ENCODE peak calls at places on chromosome 16, in six cellular contexts. One of them, this sample, is unnamed.

GRCh38 chr16:30395155-30395991 is at the start of gene ZNF48:
- DNase-seq in epithelial cell of esophagus: peak
- DNase-seq in EH: peak
- DNase-seq in tibial nerve: peak
- DNase-seq in NCI-H1092 treated with DMSO at 0.1 percent for 48 hours: peak
- DNase-seq in HTR-8/SVneo: peak
- DNase-seq in this sample: peak

GRCh38 chr16:78770353-78771091 is 671.1 kb downstream of the WWOX start:
- DNase-seq in epithelial cell of esophagus: peak
- DNase-seq in EH: no peak
- DNase-seq in tibial nerve: peak
- DNase-seq in NCI-H1092 treated with DMSO at 0.1 percent for 48 hours: peak
- DNase-seq in HTR-8/SVneo: no peak
- DNase-seq in this sample: no peak

GRCh38 chr16:67910162-67910561 is 17.1 kb downstream of the PSKH1 start:
- DNase-seq in epithelial cell of esophagus: peak
- DNase-seq in EH: peak
- DNase-seq in tibial nerve: no peak
- DNase-seq in NCI-H1092 treated with DMSO at 0.1 percent for 48 hours: peak
- DNase-seq in HTR-8/SVneo: peak
- DNase-seq in this sample: no peak

GRCh38 chr16:64017789-64018188 is 1104.1 kb downstream of the CDH11 start:
- DNase-seq in epithelial cell of esophagus: no peak
- DNase-seq in EH: no peak
- DNase-seq in tibial nerve: no peak
- DNase-seq in NCI-H1092 treated with DMSO at 0.1 percent for 48 hours: no peak
- DNase-seq in HTR-8/SVneo: no peak
- DNase-seq in this sample: no peak

GRCh38 chr16:65510850-65511249 is 389.0 kb upstream of the CDH11 start:
- DNase-seq in epithelial cell of esophagus: peak
- DNase-seq in EH: peak
- DNase-seq in tibial nerve: no peak
- DNase-seq in NCI-H1092 treated with DMSO at 0.1 percent for 48 hours: no peak
- DNase-seq in HTR-8/SVneo: no peak
- DNase-seq in this sample: peak

GRCh38 chr16:86090461-86091170 is 191.7 kb downstream of the IRF8 start:
- DNase-seq in epithelial cell of esophagus: no peak
- DNase-seq in EH: no peak
- DNase-seq in tibial nerve: no peak
- DNase-seq in NCI-H1092 treated with DMSO at 0.1 percent for 48 hours: no peak
- DNase-seq in HTR-8/SVneo: no peak
- DNase-seq in this sample: no peak

GRCh38 chr16:73768786-73769203 is 527.8 kb upstream of the PSMD7 start:
- DNase-seq in epithelial cell of esophagus: no peak
- DNase-seq in EH: peak
- DNase-seq in tibial nerve: no peak
- DNase-seq in NCI-H1092 treated with DMSO at 0.1 percent for 48 hours: no peak
- DNase-seq in HTR-8/SVneo: no peak
- DNase-seq in this sample: no peak

GRCh38 chr16:87945351-87946042 is 5.7 kb upstream of the BANP start:
- DNase-seq in epithelial cell of esophagus: peak
- DNase-seq in EH: peak
- DNase-seq in tibial nerve: peak
- DNase-seq in NCI-H1092 treated with DMSO at 0.1 percent for 48 hours: peak
- DNase-seq in HTR-8/SVneo: no peak
- DNase-seq in this sample: peak

GRCh38 chr16:48385272-48385953 is at the start of gene SIAH1:
- DNase-seq in epithelial cell of esophagus: peak
- DNase-seq in EH: peak
- DNase-seq in tibial nerve: peak
- DNase-seq in NCI-H1092 treated with DMSO at 0.1 percent for 48 hours: peak
- DNase-seq in HTR-8/SVneo: peak
- DNase-seq in this sample: peak

GRCh38 chr16:68082596-68083238 is 2.5 kb upstream of the NFATC3 start:
- DNase-seq in epithelial cell of esophagus: no peak
- DNase-seq in EH: no peak
- DNase-seq in tibial nerve: no peak
- DNase-seq in NCI-H1092 treated with DMSO at 0.1 percent for 48 hours: no peak
- DNase-seq in HTR-8/SVneo: no peak
- DNase-seq in this sample: no peak

GRCh38 chr16:28534542-28535373 is 4.0 kb downstream of the NUPR1 start:
- DNase-seq in epithelial cell of esophagus: peak
- DNase-seq in EH: no peak
- DNase-seq in tibial nerve: peak
- DNase-seq in NCI-H1092 treated with DMSO at 0.1 percent for 48 hours: no peak
- DNase-seq in HTR-8/SVneo: no peak
- DNase-seq in this sample: no peak

GRCh38 chr16:50440531-50440930 is 71.7 kb upstream of the BRD7 start:
- DNase-seq in epithelial cell of esophagus: no peak
- DNase-seq in EH: no peak
- DNase-seq in tibial nerve: no peak
- DNase-seq in NCI-H1092 treated with DMSO at 0.1 percent for 48 hours: no peak
- DNase-seq in HTR-8/SVneo: no peak
- DNase-seq in this sample: no peak

GRCh38 chr16:72426416-72426815 is 254.5 kb upstream of the PMFBP1 start:
- DNase-seq in epithelial cell of esophagus: no peak
- DNase-seq in EH: no peak
- DNase-seq in tibial nerve: no peak
- DNase-seq in NCI-H1092 treated with DMSO at 0.1 percent for 48 hours: no peak
- DNase-seq in HTR-8/SVneo: no peak
- DNase-seq in this sample: no peak

GRCh38 chr16:57475711-57476339 is 10.5 kb downstream of the DOK4 start:
- DNase-seq in epithelial cell of esophagus: peak
- DNase-seq in EH: peak
- DNase-seq in tibial nerve: no peak
- DNase-seq in NCI-H1092 treated with DMSO at 0.1 percent for 48 hours: peak
- DNase-seq in HTR-8/SVneo: no peak
- DNase-seq in this sample: peak

GRCh38 chr16:24515186-24515585 is 24.2 kb upstream of the RBBP6 start:
- DNase-seq in epithelial cell of esophagus: no peak
- DNase-seq in EH: no peak
- DNase-seq in tibial nerve: no peak
- DNase-seq in NCI-H1092 treated with DMSO at 0.1 percent for 48 hours: no peak
- DNase-seq in HTR-8/SVneo: no peak
- DNase-seq in this sample: no peak